ENCODE peak calls at places on chromosomes 13 and 19, in nine cellular contexts. One of them, this sample, is unnamed.

GRCh38 chr19:47058621-47059020 is 10.2 kb upstream of the TMEM160 start:
- DNase-seq in fibroblast of gingiva: no peak
- DNase-seq in T-helper 2 cell treated with Interferon-gamma antibody and Interleukin-4, amounts not matched to agents 5 μg/mL and 100 μg/mL, for 36 hours: no peak
- DNase-seq in SW480: no peak
- DNase-seq in OCI-M1: no peak
- DNase-seq in astrocyte: no peak
- DNase-seq in COR-L47: no peak
- DNase-seq in astrocyte of the spinal cord: no peak
- DNase-seq in neural progenitor cell: peak
- DNase-seq in this sample: no peak

GRCh38 chr19:46493236-46494114 is 2.2 kb downstream of the PNMA8B start:
- DNase-seq in fibroblast of gingiva: no peak
- DNase-seq in SW480: no peak
- DNase-seq in T-helper 2 cell treated with Interferon-gamma antibody and Interleukin-4, amounts not matched to agents 5 μg/mL and 100 μg/mL, for 36 hours: no peak
- DNase-seq in neural progenitor cell: peak
- DNase-seq in COR-L47: no peak
- DNase-seq in OCI-M1: no peak
- DNase-seq in astrocyte: no peak
- DNase-seq in astrocyte of the spinal cord: no peak
- DNase-seq in this sample: peak

GRCh38 chr13:30125422-30126073 is 181.8 kb downstream of the KATNAL1 start:
- DNase-seq in fibroblast of gingiva: peak
- DNase-seq in SW480: peak
- DNase-seq in neural progenitor cell: no peak
- DNase-seq in astrocyte of the spinal cord: peak
- DNase-seq in OCI-M1: no peak
- DNase-seq in T-helper 2 cell treated with Interferon-gamma antibody and Interleukin-4, amounts not matched to agents 5 μg/mL and 100 μg/mL, for 36 hours: no peak
- DNase-seq in astrocyte: peak
- DNase-seq in COR-L47: no peak
- DNase-seq in this sample: peak

GRCh38 chr19:32977269-32977668 is 5.2 kb downstream of the FAAP24 start:
- DNase-seq in astrocyte: no peak
- DNase-seq in T-helper 2 cell treated with Interferon-gamma antibody and Interleukin-4, amounts not matched to agents 5 μg/mL and 100 μg/mL, for 36 hours: no peak
- DNase-seq in neural progenitor cell: no peak
- DNase-seq in COR-L47: peak
- DNase-seq in fibroblast of gingiva: no peak
- DNase-seq in SW480: no peak
- DNase-seq in astrocyte of the spinal cord: no peak
- DNase-seq in OCI-M1: no peak
- DNase-seq in this sample: peak

GRCh38 chr19:12785431-12786011 is 5.8 kb upstream of the JUNB start:
- DNase-seq in fibroblast of gingiva: no peak
- DNase-seq in astrocyte of the spinal cord: no peak
- DNase-seq in neural progenitor cell: no peak
- DNase-seq in SW480: no peak
- DNase-seq in OCI-M1: peak
- DNase-seq in T-helper 2 cell treated with Interferon-gamma antibody and Interleukin-4, amounts not matched to agents 5 μg/mL and 100 μg/mL, for 36 hours: no peak
- DNase-seq in astrocyte: no peak
- DNase-seq in COR-L47: no peak
- DNase-seq in this sample: no peak

GRCh38 chr19:42246143-42246868 is 3.9 kb upstream of the GSK3A start:
- DNase-seq in neural progenitor cell: peak
- DNase-seq in astrocyte: peak
- DNase-seq in SW480: no peak
- DNase-seq in astrocyte of the spinal cord: peak
- DNase-seq in OCI-M1: no peak
- DNase-seq in COR-L47: peak
- DNase-seq in T-helper 2 cell treated with Interferon-gamma antibody and Interleukin-4, amounts not matched to agents 5 μg/mL and 100 μg/mL, for 36 hours: no peak
- DNase-seq in fibroblast of gingiva: peak
- DNase-seq in this sample: peak

GRCh38 chr13:41858783-41859182 is 102.1 kb downstream of the VWA8 start:
- DNase-seq in neural progenitor cell: no peak
- DNase-seq in fibroblast of gingiva: no peak
- DNase-seq in OCI-M1: no peak
- DNase-seq in T-helper 2 cell treated with Interferon-gamma antibody and Interleukin-4, amounts not matched to agents 5 μg/mL and 100 μg/mL, for 36 hours: no peak
- DNase-seq in COR-L47: no peak
- DNase-seq in SW480: no peak
- DNase-seq in astrocyte: no peak
- DNase-seq in astrocyte of the spinal cord: no peak
- DNase-seq in this sample: peak

GRCh38 chr19:37972803-37973202 is 65.8 kb downstream of the SIPA1L3 start:
- DNase-seq in SW480: no peak
- DNase-seq in OCI-M1: no peak
- DNase-seq in astrocyte of the spinal cord: no peak
- DNase-seq in fibroblast of gingiva: no peak
- DNase-seq in T-helper 2 cell treated with Interferon-gamma antibody and Interleukin-4, amounts not matched to agents 5 μg/mL and 100 μg/mL, for 36 hours: no peak
- DNase-seq in COR-L47: no peak
- DNase-seq in astrocyte: no peak
- DNase-seq in neural progenitor cell: no peak
- DNase-seq in this sample: no peak

GRCh38 chr13:97502192-97502591 is 68.2 kb downstream of the RAP2A start:
- DNase-seq in T-helper 2 cell treated with Interferon-gamma antibody and Interleukin-4, amounts not matched to agents 5 μg/mL and 100 μg/mL, for 36 hours: no peak
- DNase-seq in neural progenitor cell: no peak
- DNase-seq in astrocyte: no peak
- DNase-seq in fibroblast of gingiva: peak
- DNase-seq in SW480: no peak
- DNase-seq in astrocyte of the spinal cord: no peak
- DNase-seq in COR-L47: no peak
- DNase-seq in OCI-M1: no peak
- DNase-seq in this sample: no peak

GRCh38 chr13:33999830-34000605 is 182.1 kb downstream of the RFC3 start:
- DNase-seq in T-helper 2 cell treated with Interferon-gamma antibody and Interleukin-4, amounts not matched to agents 5 μg/mL and 100 μg/mL, for 36 hours: no peak
- DNase-seq in astrocyte: peak
- DNase-seq in neural progenitor cell: no peak
- DNase-seq in COR-L47: peak
- DNase-seq in astrocyte of the spinal cord: no peak
- DNase-seq in OCI-M1: no peak
- DNase-seq in SW480: no peak
- DNase-seq in fibroblast of gingiva: no peak
- DNase-seq in this sample: no peak

GRCh38 chr13:113954046-113954841 is 19.6 kb downstream of the C13orf46 start:
- DNase-seq in fibroblast of gingiva: no peak
- DNase-seq in OCI-M1: no peak
- DNase-seq in neural progenitor cell: no peak
- DNase-seq in astrocyte: no peak
- DNase-seq in T-helper 2 cell treated with Interferon-gamma antibody and Interleukin-4, amounts not matched to agents 5 μg/mL and 100 μg/mL, for 36 hours: no peak
- DNase-seq in COR-L47: peak
- DNase-seq in SW480: no peak
- DNase-seq in astrocyte of the spinal cord: no peak
- DNase-seq in this sample: no peak

GRCh38 chr13:99873141-99873540 is 98.4 kb downstream of the ZIC5 start:
- DNase-seq in SW480: no peak
- DNase-seq in OCI-M1: no peak
- DNase-seq in T-helper 2 cell treated with Interferon-gamma antibody and Interleukin-4, amounts not matched to agents 5 μg/mL and 100 μg/mL, for 36 hours: no peak
- DNase-seq in COR-L47: no peak
- DNase-seq in astrocyte of the spinal cord: no peak
- DNase-seq in fibroblast of gingiva: no peak
- DNase-seq in neural progenitor cell: no peak
- DNase-seq in astrocyte: no peak
- DNase-seq in this sample: no peak

GRCh38 chr13:113558461-113558860 is 26.1 kb upstream of the TFDP1 start:
- DNase-seq in COR-L47: no peak
- DNase-seq in astrocyte: no peak
- DNase-seq in OCI-M1: no peak
- DNase-seq in fibroblast of gingiva: no peak
- DNase-seq in neural progenitor cell: no peak
- DNase-seq in astrocyte of the spinal cord: no peak
- DNase-seq in T-helper 2 cell treated with Interferon-gamma antibody and Interleukin-4, amounts not matched to agents 5 μg/mL and 100 μg/mL, for 36 hours: no peak
- DNase-seq in SW480: no peak
- DNase-seq in this sample: no peak

GRCh38 chr13:32426981-32427851 is 714 bp downstream of the N4BP2L1 start:
- DNase-seq in astrocyte: no peak
- DNase-seq in neural progenitor cell: peak
- DNase-seq in COR-L47: peak
- DNase-seq in fibroblast of gingiva: no peak
- DNase-seq in SW480: peak
- DNase-seq in T-helper 2 cell treated with Interferon-gamma antibody and Interleukin-4, amounts not matched to agents 5 μg/mL and 100 μg/mL, for 36 hours: peak
- DNase-seq in OCI-M1: peak
- DNase-seq in astrocyte of the spinal cord: peak
- DNase-seq in this sample: peak

GRCh38 chr19:50003810-50004419 is 21.3 kb downstream of the VRK3 start:
- DNase-seq in astrocyte: peak
- DNase-seq in neural progenitor cell: no peak
- DNase-seq in T-helper 2 cell treated with Interferon-gamma antibody and Interleukin-4, amounts not matched to agents 5 μg/mL and 100 μg/mL, for 36 hours: peak
- DNase-seq in fibroblast of gingiva: peak
- DNase-seq in OCI-M1: peak
- DNase-seq in COR-L47: no peak
- DNase-seq in astrocyte of the spinal cord: peak
- DNase-seq in SW480: peak
- DNase-seq in this sample: peak

GRCh38 chr13:94369862-94370491 is 109.5 kb downstream of the DCT start:
- DNase-seq in neural progenitor cell: no peak
- DNase-seq in T-helper 2 cell treated with Interferon-gamma antibody and Interleukin-4, amounts not matched to agents 5 μg/mL and 100 μg/mL, for 36 hours: no peak
- DNase-seq in astrocyte: peak
- DNase-seq in fibroblast of gingiva: peak
- DNase-seq in SW480: no peak
- DNase-seq in OCI-M1: no peak
- DNase-seq in COR-L47: no peak
- DNase-seq in astrocyte of the spinal cord: no peak
- DNase-seq in this sample: no peak

GRCh38 chr19:4338441-4339350 is at the start of gene STAP2:
- DNase-seq in OCI-M1: no peak
- DNase-seq in fibroblast of gingiva: no peak
- DNase-seq in T-helper 2 cell treated with Interferon-gamma antibody and Interleukin-4, amounts not matched to agents 5 μg/mL and 100 μg/mL, for 36 hours: no peak
- DNase-seq in astrocyte: no peak
- DNase-seq in neural progenitor cell: peak
- DNase-seq in SW480: no peak
- DNase-seq in astrocyte of the spinal cord: no peak
- DNase-seq in COR-L47: no peak
- DNase-seq in this sample: peak

GRCh38 chr13:34257980-34258379 is 440.0 kb downstream of the RFC3 start:
- DNase-seq in astrocyte of the spinal cord: no peak
- DNase-seq in COR-L47: no peak
- DNase-seq in fibroblast of gingiva: no peak
- DNase-seq in OCI-M1: peak
- DNase-seq in T-helper 2 cell treated with Interferon-gamma antibody and Interleukin-4, amounts not matched to agents 5 μg/mL and 100 μg/mL, for 36 hours: no peak
- DNase-seq in neural progenitor cell: no peak
- DNase-seq in astrocyte: no peak
- DNase-seq in SW480: no peak
- DNase-seq in this sample: no peak

GRCh38 chr13:43298799-43299198 is 275.4 kb downstream of the DNAJC15 start:
- DNase-seq in astrocyte of the spinal cord: no peak
- DNase-seq in fibroblast of gingiva: no peak
- DNase-seq in neural progenitor cell: no peak
- DNase-seq in COR-L47: peak
- DNase-seq in astrocyte: no peak
- DNase-seq in T-helper 2 cell treated with Interferon-gamma antibody and Interleukin-4, amounts not matched to agents 5 μg/mL and 100 μg/mL, for 36 hours: no peak
- DNase-seq in SW480: no peak
- DNase-seq in OCI-M1: no peak
- DNase-seq in this sample: no peak

GRCh38 chr19:48975947-48976847 is 11.1 kb downstream of the FTL start:
- DNase-seq in OCI-M1: peak
- DNase-seq in T-helper 2 cell treated with Interferon-gamma antibody and Interleukin-4, amounts not matched to agents 5 μg/mL and 100 μg/mL, for 36 hours: no peak
- DNase-seq in SW480: no peak
- DNase-seq in neural progenitor cell: peak
- DNase-seq in COR-L47: no peak
- DNase-seq in astrocyte: no peak
- DNase-seq in astrocyte of the spinal cord: no peak
- DNase-seq in fibroblast of gingiva: no peak
- DNase-seq in this sample: no peak

GRCh38 chr13:31638577-31638976 is 100.7 kb upstream of the RXFP2 start:
- DNase-seq in astrocyte: peak
- DNase-seq in T-helper 2 cell treated with Interferon-gamma antibody and Interleukin-4, amounts not matched to agents 5 μg/mL and 100 μg/mL, for 36 hours: no peak
- DNase-seq in OCI-M1: peak
- DNase-seq in fibroblast of gingiva: peak
- DNase-seq in astrocyte of the spinal cord: peak
- DNase-seq in COR-L47: no peak
- DNase-seq in SW480: no peak
- DNase-seq in neural progenitor cell: no peak
- DNase-seq in this sample: peak

GRCh38 chr19:15248648-15249559 is 16.7 kb upstream of the EPHX3 start:
- DNase-seq in fibroblast of gingiva: peak
- DNase-seq in OCI-M1: no peak
- DNase-seq in astrocyte of the spinal cord: peak
- DNase-seq in COR-L47: no peak
- DNase-seq in T-helper 2 cell treated with Interferon-gamma antibody and Interleukin-4, amounts not matched to agents 5 μg/mL and 100 μg/mL, for 36 hours: no peak
- DNase-seq in neural progenitor cell: no peak
- DNase-seq in astrocyte: peak
- DNase-seq in SW480: peak
- DNase-seq in this sample: peak

GRCh38 chr19:35509861-35510625 is 3.4 kb downstream of the DMKN start:
- DNase-seq in T-helper 2 cell treated with Interferon-gamma antibody and Interleukin-4, amounts not matched to agents 5 μg/mL and 100 μg/mL, for 36 hours: peak
- DNase-seq in SW480: peak
- DNase-seq in astrocyte of the spinal cord: peak
- DNase-seq in COR-L47: peak
- DNase-seq in astrocyte: no peak
- DNase-seq in neural progenitor cell: peak
- DNase-seq in fibroblast of gingiva: no peak
- DNase-seq in OCI-M1: peak
- DNase-seq in this sample: peak

GRCh38 chr19:54674021-54674617 is 11.3 kb downstream of the LILRB4 start:
- DNase-seq in fibroblast of gingiva: no peak
- DNase-seq in astrocyte: no peak
- DNase-seq in SW480: peak
- DNase-seq in neural progenitor cell: peak
- DNase-seq in T-helper 2 cell treated with Interferon-gamma antibody and Interleukin-4, amounts not matched to agents 5 μg/mL and 100 μg/mL, for 36 hours: no peak
- DNase-seq in astrocyte of the spinal cord: no peak
- DNase-seq in COR-L47: peak
- DNase-seq in OCI-M1: peak
- DNase-seq in this sample: peak

GRCh38 chr19:16325671-16326400 is 1.2 kb downstream of the KLF2 start:
- DNase-seq in OCI-M1: no peak
- DNase-seq in COR-L47: peak
- DNase-seq in SW480: no peak
- DNase-seq in astrocyte of the spinal cord: no peak
- DNase-seq in fibroblast of gingiva: peak
- DNase-seq in neural progenitor cell: peak
- DNase-seq in astrocyte: no peak
- DNase-seq in T-helper 2 cell treated with Interferon-gamma antibody and Interleukin-4, amounts not matched to agents 5 μg/mL and 100 μg/mL, for 36 hours: peak
- DNase-seq in this sample: no peak

GRCh38 chr19:41887711-41888382 is 4.9 kb downstream of the ARHGEF1 start:
- DNase-seq in OCI-M1: no peak
- DNase-seq in astrocyte: peak
- DNase-seq in COR-L47: no peak
- DNase-seq in astrocyte of the spinal cord: peak
- DNase-seq in fibroblast of gingiva: no peak
- DNase-seq in T-helper 2 cell treated with Interferon-gamma antibody and Interleukin-4, amounts not matched to agents 5 μg/mL and 100 μg/mL, for 36 hours: peak
- DNase-seq in neural progenitor cell: no peak
- DNase-seq in SW480: peak
- DNase-seq in this sample: peak

GRCh38 chr13:26401578-26402021 is 147.7 kb downstream of the CDK8 start:
- DNase-seq in fibroblast of gingiva: no peak
- DNase-seq in astrocyte of the spinal cord: no peak
- DNase-seq in astrocyte: no peak
- DNase-seq in neural progenitor cell: no peak
- DNase-seq in SW480: no peak
- DNase-seq in COR-L47: no peak
- DNase-seq in T-helper 2 cell treated with Interferon-gamma antibody and Interleukin-4, amounts not matched to agents 5 μg/mL and 100 μg/mL, for 36 hours: no peak
- DNase-seq in OCI-M1: no peak
- DNase-seq in this sample: no peak

GRCh38 chr13:114019367-114019766 is 45.5 kb upstream of the C13orf46 start:
- DNase-seq in neural progenitor cell: peak
- DNase-seq in T-helper 2 cell treated with Interferon-gamma antibody and Interleukin-4, amounts not matched to agents 5 μg/mL and 100 μg/mL, for 36 hours: no peak
- DNase-seq in astrocyte: no peak
- DNase-seq in astrocyte of the spinal cord: no peak
- DNase-seq in SW480: no peak
- DNase-seq in COR-L47: no peak
- DNase-seq in fibroblast of gingiva: no peak
- DNase-seq in OCI-M1: peak
- DNase-seq in this sample: no peak

GRCh38 chr19:11269408-11269807 is 7.1 kb upstream of the DOCK6 start:
- DNase-seq in T-helper 2 cell treated with Interferon-gamma antibody and Interleukin-4, amounts not matched to agents 5 μg/mL and 100 μg/mL, for 36 hours: no peak
- DNase-seq in fibroblast of gingiva: peak
- DNase-seq in SW480: no peak
- DNase-seq in astrocyte of the spinal cord: peak
- DNase-seq in neural progenitor cell: no peak
- DNase-seq in COR-L47: no peak
- DNase-seq in astrocyte: peak
- DNase-seq in OCI-M1: no peak
- DNase-seq in this sample: peak

This sample was measured in iris pigment epithelial cell.